ENCODE peak calls at places on chromosomes 11 and 22, in six cellular contexts. A, F, T, P, I and Z are unnamed samples.

GRCh38 chr22:49966716-49967332 is 6.3 kb downstream of the PIM3 start:
- DNase-seq in A (no peak), F (no peak), T (peak; percentile 41), P (no peak), I (no peak), Z (no peak)

GRCh38 chr11:86068138-86068861 is 584 bp downstream of the PICALM start:
- DNase-seq in A (no peak), F (no peak), T (peak; percentile 50), P (peak; percentile 52), I (no peak), Z (peak; percentile 19)

GRCh38 chr11:101949846-101950245 is 33.5 kb upstream of the ANGPTL5 start:
- DNase-seq in A (no peak), F (no peak), T (no peak), P (no peak), I (no peak), Z (no peak)

GRCh38 chr11:8323161-8323935 is 59.7 kb upstream of the LMO1 start:
- DNase-seq in A (no peak), F (no peak), T (no peak), P (no peak), I (no peak), Z (no peak)

GRCh38 chr22:39463931-39464390 is 7.1 kb downstream of the MGAT3 start:
- DNase-seq in A (no peak), F (no peak), T (no peak), P (no peak), I (no peak), Z (peak; percentile 85)

GRCh38 chr22:49756656-49757055 is 71.0 kb downstream of the BRD1 start:
- DNase-seq in A (no peak), F (no peak), T (no peak), P (no peak), I (no peak), Z (no peak)

GRCh38 chr11:83249972-83250593 is 36.1 kb downstream of the CCDC90B start:
- DNase-seq in A (no peak), F (peak; percentile 23), T (no peak), P (peak; percentile 20), I (no peak), Z (no peak)

GRCh38 chr11:76102772-76103171 is 103.5 kb downstream of the WNT11 start:
- DNase-seq in A (peak; percentile 27), F (no peak), T (peak; percentile 61), P (no peak), I (peak; percentile 58), Z (no peak)

GRCh38 chr11:5620606-5621521 is 3.9 kb upstream of the TRIM34 start:
- DNase-seq in A (no peak), F (no peak), T (peak; percentile 12), P (peak; percentile 84), I (peak; percentile 90), Z (peak; percentile 65)

GRCh38 chr11:31796523-31797226 is 14.4 kb downstream of the PAX6 start:
- DNase-seq in A (no peak), F (no peak), T (no peak), P (no peak), I (no peak), Z (no peak)
- H3K4me3 ChIP-seq in A (no peak overlapping the region), F (no peak overlapping the region), T (no peak overlapping the region), P (no peak overlapping the region), I (no peak overlapping the region), Z (no peak overlapping the region)

GRCh38 chr11:31826530-31827438 is 15.7 kb upstream of the PAX6 start:
- DNase-seq in A (no peak), F (no peak), T (no peak), P (no peak), I (no peak), Z (peak; percentile 38)
- H3K27me3 ChIP-seq in A (peaks cover 4% of the 10 kb centered on the region), F (peaks cover 89% of the 10 kb centered on the region), T (peaks cover 50% of the 10 kb centered on the region), P (peaks cover 54% of the 10 kb centered on the region), I (peaks cover 70% of the 10 kb centered on the region), Z (no peaks in the 10 kb centered on the region)

GRCh38 chr22:27998511-27999410 is 79.7 kb upstream of the PITPNB start:
- DNase-seq in A (no peak), F (no peak), T (no peak), P (no peak), I (no peak), Z (no peak)

GRCh38 chr22:27996529-27996925 is 77.5 kb upstream of the PITPNB start:
- DNase-seq in A (no peak), F (no peak), T (no peak), P (no peak), I (no peak), Z (no peak)

GRCh38 chr22:27995801-27996528 is 76.9 kb upstream of the PITPNB start:
- DNase-seq in A (no peak), F (no peak), T (no peak), P (no peak), I (no peak), Z (no peak)

GRCh38 chr22:27997538-27997937 is 78.5 kb upstream of the PITPNB start:
- DNase-seq in A (no peak), F (no peak), T (no peak), P (no peak), I (no peak), Z (no peak)

DNA sequence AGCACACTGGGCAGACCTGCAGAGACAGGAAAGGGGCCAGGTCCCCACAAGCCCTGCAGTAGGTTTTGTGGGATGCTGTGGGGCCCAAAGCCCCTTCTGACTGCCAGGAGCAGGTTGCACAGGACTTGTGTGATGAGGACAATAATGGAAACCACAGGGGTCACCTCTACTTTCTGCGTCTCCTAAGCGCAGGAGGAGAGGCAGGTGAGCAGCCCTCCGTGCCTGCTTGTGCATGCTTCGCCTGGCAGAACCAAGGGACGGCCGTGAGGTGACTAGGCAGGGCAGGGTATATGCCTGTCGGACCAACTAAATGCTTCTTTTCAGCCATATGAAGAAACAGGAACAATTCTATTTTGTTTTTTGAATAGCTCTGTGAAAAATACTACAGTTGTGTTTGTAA is 77.9 kb upstream of the PITPNB start:
- DNase-seq in A (no peak), F (no peak), T (no peak), P (no peak), I (no peak), Z (no peak)
- H3K36me3 ChIP-seq in A (no peaks in the 10 kb centered on the region), F (peaks cover 14% of the 10 kb centered on the region), T (no peaks in the 10 kb centered on the region), P (no peaks in the 10 kb centered on the region), I (no peaks in the 10 kb centered on the region), Z (no peaks in the 10 kb centered on the region)

GRCh38 chr11:74307409-74307808 is 4.0 kb downstream of the P4HA3 start:
- DNase-seq in A (no peak), F (no peak), T (peak; percentile 33), P (no peak), I (peak; percentile 79), Z (no peak)

GRCh38 chr11:74306440-74307175 is 4.8 kb downstream of the P4HA3 start:
- DNase-seq in A (no peak), F (no peak), T (no peak), P (no peak), I (no peak), Z (no peak)

GRCh38 chr11:74312321-74312720 is 881 bp upstream of the P4HA3 start:
- DNase-seq in A (no peak), F (no peak), T (no peak), P (peak; percentile 11), I (no peak), Z (no peak)

GRCh38 chr11:74310857-74311256 is 583 bp downstream of the P4HA3 start:
- DNase-seq in A (no peak), F (no peak), T (no peak), P (no peak), I (no peak), Z (no peak)

GRCh38 chr11:74311352-74311926 is at the start of gene P4HA3:
- DNase-seq in A (peak; percentile 74), F (peak; percentile 16), T (peak; percentile 78), P (peak; percentile 38), I (no peak), Z (peak; percentile 24)
- H3K4me3 ChIP-seq in A (peak within 1 kb of the TSS; percentile 33), F (peak within 1 kb of the TSS; percentile 36), T (no peak within 1 kb of the TSS), P (peak within 1 kb of the TSS; percentile 57), I (peak within 1 kb of the TSS; percentile 62), Z (no peak within 1 kb of the TSS)

DNA sequence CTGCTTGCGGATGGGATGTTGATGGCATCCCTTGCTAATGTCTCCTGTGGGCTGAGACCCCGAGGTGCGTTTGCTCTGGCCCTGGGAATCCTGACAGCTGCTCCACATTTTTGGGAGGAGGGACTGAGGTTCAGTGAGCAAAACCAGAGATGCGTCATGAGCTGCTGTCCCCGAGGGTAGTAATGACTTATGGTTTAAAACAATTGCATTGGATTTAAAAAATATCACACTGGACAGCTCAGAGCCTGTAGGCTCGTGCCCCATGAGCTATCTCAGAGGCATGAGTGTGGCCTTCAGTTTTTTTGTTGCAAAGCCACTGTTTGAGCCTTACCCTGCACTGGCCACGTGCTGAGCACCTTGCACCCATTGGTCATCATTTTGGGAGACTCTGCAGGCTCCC is 20.9 kb upstream of the PARVG start:
- DNase-seq in A (no peak), F (no peak), T (no peak), P (no peak), I (no peak), Z (peak; percentile 13)
- H3K27me3 ChIP-seq in A (no peaks in the 10 kb centered on the region), F (no peaks in the 10 kb centered on the region), T (no peaks in the 10 kb centered on the region), P (no peaks in the 10 kb centered on the region), I (no peaks in the 10 kb centered on the region), Z (no peaks in the 10 kb centered on the region)

DNA sequence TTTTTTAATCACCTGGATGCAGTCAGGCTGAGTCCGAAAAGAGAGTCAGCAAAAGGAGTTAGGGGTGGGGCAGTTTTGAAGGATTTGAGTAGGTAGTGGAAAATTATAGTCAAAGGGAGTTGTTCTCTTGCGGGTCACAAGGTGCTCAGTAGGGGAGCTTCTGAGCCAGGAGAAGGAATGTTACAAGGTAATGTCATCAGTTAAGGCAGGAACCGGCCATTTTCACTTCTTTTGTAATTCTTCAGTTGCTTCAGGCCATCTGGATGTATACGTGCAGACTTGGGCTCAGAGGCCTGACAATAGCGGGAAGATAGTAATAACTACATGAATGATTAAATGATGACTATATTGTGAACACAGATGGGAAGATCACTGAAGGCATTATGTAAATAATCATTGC is 6.2 kb downstream of the SC5D start:
- DNase-seq in A (no peak), F (peak; percentile 3), T (no peak), P (peak; percentile 17), I (no peak), Z (no peak)
- H3K36me3 ChIP-seq in A (no peaks in the 10 kb centered on the region), F (peaks cover 15% of the 10 kb centered on the region), T (no peaks in the 10 kb centered on the region), P (peaks cover 10% of the 10 kb centered on the region), I (no peaks in the 10 kb centered on the region), Z (peaks cover 7% of the 10 kb centered on the region)

DNA sequence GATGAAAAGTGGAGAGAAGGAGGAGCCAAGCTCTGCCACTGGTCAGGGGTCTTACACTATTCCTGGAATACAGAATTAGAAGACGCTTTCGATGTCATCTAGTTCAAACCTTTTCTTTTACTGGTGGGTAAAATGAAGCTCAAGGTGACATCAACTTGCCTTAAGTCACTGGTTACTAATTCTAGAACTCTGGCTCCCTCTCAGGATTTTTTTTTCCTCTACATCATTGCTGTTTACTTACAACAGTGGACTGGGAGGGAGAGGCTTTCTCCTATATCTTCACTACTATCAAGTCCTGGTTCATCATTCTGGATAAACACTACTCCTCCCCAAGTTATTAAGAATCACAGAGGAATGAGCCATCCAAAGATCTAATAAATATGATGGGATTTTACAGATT is 82.9 kb downstream of the ETS1 start:
- DNase-seq in A (no peak), F (no peak), T (no peak), P (no peak), I (no peak), Z (no peak)
- H3K4me3 ChIP-seq in A (no peak overlapping the region), F (no peak overlapping the region), T (no peak overlapping the region), P (no peak overlapping the region), I (no peak overlapping the region), Z (no peak overlapping the region)